ENCODE peak calls at places on chromosomes 3 and 15, in five cellular contexts. F is SK-N-SH, L is lower lobe of right lung, X is fibroblast of pulmonary artery, B is AG09309. C is an unnamed sample.

GRCh38 chr15:79582650-79583049 is 150.5 kb downstream of the MINAR1 start:
- DNase-seq in F (no peak), L (no peak), X (peak), B (no peak), C (no peak)

GRCh38 chr3:78687520-78687919 is 1080.3 kb downstream of the ROBO1 start:
- DNase-seq in F (no peak), L (no peak), X (no peak), B (no peak), C (no peak)

GRCh38 chr15:88803241-88803919 is at the start of gene ACAN:
- DNase-seq in F (peak), L (no peak), X (no peak), B (no peak), C (no peak)

GRCh38 chr3:197454014-197454413 is 101.8 kb downstream of the BDH1 start:
- DNase-seq in F (peak), L (no peak), X (peak), B (no peak), C (peak)

GRCh38 chr3:46710671-46711295 is 6.9 kb downstream of the PRSS50 start:
- DNase-seq in F (no peak), L (peak), X (no peak), B (no peak), C (no peak)

GRCh38 chr15:67824900-67825879 is at the start of gene SKOR1:
- DNase-seq in F (peak), L (no peak), X (peak), B (no peak), C (no peak)

GRCh38 chr3:70180664-70181063 is 131.8 kb downstream of the MDFIC2 start:
- DNase-seq in F (no peak), L (no peak), X (no peak), B (no peak), C (no peak)

GRCh38 chr3:46680298-46680826 is 13.1 kb downstream of the ALS2CL start:
- DNase-seq in F (no peak), L (no peak), X (no peak), B (no peak), C (no peak)

GRCh38 chr15:44595246-44595645 is 58.3 kb downstream of the EIF3J start:
- DNase-seq in F (no peak), L (no peak), X (no peak), B (no peak), C (peak)

GRCh38 chr15:66004618-66005262 is 135.4 kb downstream of the RAB11A start:
- DNase-seq in F (no peak), L (no peak), X (peak), B (no peak), C (peak)

GRCh38 chr3:49924683-49925082 is 4.9 kb downstream of the MON1A start:
- DNase-seq in F (no peak), L (no peak), X (peak), B (peak), C (no peak)

GRCh38 chr3:46368569-46368968 is 2.2 kb upstream of the CCR5 start:
- DNase-seq in F (peak), L (peak), X (no peak), B (no peak), C (no peak)

GRCh38 chr15:76339302-76340197 is 3.0 kb downstream of the ISL2 start:
- DNase-seq in F (peak), L (no peak), X (peak), B (no peak), C (no peak)

GRCh38 chr15:95653361-95653805 is 677.1 kb upstream of the NR2F2 start:
- DNase-seq in F (no peak), L (no peak), X (no peak), B (no peak), C (no peak)

GRCh38 chr3:28916713-28917499 is 364.0 kb upstream of the RBMS3 start:
- DNase-seq in F (peak), L (peak), X (peak), B (peak), C (no peak)

GRCh38 chr3:184602406-184603155 is 41.0 kb downstream of the EPHB3 start:
- DNase-seq in F (peak), L (no peak), X (no peak), B (no peak), C (no peak)

GRCh38 chr3:147361671-147362420 is 44.5 kb downstream of the ZIC4 start:
- DNase-seq in F (peak), L (no peak), X (peak), B (no peak), C (no peak)

GRCh38 chr3:54966979-54967378 is 39.1 kb upstream of the LRTM1 start:
- DNase-seq in F (no peak), L (no peak), X (no peak), B (no peak), C (no peak)

GRCh38 chr3:257826-258225 is 61.3 kb downstream of the CHL1 start:
- DNase-seq in F (no peak), L (no peak), X (no peak), B (no peak), C (no peak)

GRCh38 chr3:168216851-168217250 is 121.1 kb upstream of the GOLIM4 start:
- DNase-seq in F (peak), L (no peak), X (no peak), B (no peak), C (no peak)

GRCh38 chr3:14144423-14145075 is 19.7 kb downstream of the TMEM43 start:
- DNase-seq in F (peak), L (peak), X (peak), B (peak), C (peak)
- H3K4me3 ChIP-seq in F (peak), L (peak), X (peak), B (peak), C (peak)

DNA sequence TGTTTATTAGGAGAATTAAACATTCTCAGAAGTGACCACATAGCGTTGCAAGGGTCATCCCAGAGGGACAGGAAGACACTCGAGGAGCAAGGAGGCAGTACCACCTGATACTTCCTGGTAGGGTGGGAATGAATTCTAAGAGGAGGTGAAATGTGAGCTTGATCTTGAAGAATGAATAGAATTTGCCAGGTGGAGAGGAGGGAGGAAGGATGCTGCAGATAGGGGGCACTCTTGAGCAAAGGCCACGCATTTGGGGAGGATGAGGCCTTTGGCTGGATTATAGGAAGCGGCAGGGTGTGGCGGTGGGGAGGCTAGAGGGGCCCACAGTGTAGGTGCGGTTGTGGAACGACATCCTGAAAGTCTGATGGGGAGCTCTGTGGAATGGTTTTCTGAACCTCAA is 33.5 kb downstream of the CHCHD6 start:
- DNase-seq in F (no peak), L (no peak), X (no peak), B (no peak), C (no peak)
- TF ChIP-seq CTCF in F (peak), L (peak), X (no peak), B (peak), C (peak)

GRCh38 chr3:123311201-123311600 is 109.5 kb downstream of the SEC22A start:
- DNase-seq in F (no peak), L (peak), X (no peak), B (no peak), C (no peak)
- H3K4me3 ChIP-seq in F (no peak), L (no peak), X (no peak), B (no peak), C (no peak)

DNA sequence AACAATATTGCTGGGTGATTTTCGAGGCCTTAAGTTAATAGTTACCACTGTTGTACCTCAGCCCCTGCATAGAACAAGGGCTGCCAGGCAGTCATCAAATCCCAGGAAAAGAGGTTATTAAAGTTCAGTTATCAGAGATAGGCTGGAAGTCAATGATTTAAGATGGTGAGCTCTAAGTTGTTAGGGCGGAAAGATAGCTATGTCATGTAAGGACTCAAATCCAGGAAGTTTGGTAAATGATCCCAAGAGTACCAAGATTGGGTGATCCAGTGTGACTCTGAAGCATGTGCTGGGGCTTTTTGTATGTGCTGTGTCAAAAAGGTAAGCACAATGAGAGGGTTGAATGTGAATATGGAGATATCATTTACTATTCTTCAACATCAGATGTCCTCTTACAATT is 287.9 kb downstream of the NLGN1 start:
- DNase-seq in F (no peak), L (no peak), X (no peak), B (no peak), C (no peak)
- TF ChIP-seq CTCF in F (no peak), L (no peak), X (no peak), B (no peak), C (no peak)

DNA sequence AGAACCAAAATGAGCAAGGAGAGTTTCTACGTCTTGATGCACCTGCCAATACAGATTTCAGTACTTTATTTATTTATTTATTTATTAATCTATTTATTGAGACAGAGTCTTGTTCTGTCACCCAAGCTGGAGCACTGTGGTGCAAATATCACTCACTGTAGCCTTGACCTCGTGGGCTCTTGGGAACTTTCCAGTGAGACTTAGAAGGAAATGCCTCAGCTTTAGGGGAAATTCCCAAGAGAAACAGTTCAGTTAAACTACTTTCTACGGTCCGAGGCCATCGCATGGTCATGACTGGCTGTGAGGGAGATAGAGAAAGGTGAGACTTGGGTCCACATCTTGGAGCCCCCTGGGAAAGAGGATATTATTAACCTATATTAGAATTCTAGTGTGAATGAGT is 47.0 kb upstream of the HERC1 start:
- DNase-seq in F (no peak), L (no peak), X (peak), B (no peak), C (no peak)
- H3K4me3 ChIP-seq in F (no peak), L (no peak), X (no peak), B (no peak), C (no peak)

GRCh38 chr15:74817370-74817737 is 4.7 kb downstream of the LMAN1L start:
- DNase-seq in F (peak), L (no peak), X (peak), B (no peak), C (peak)
- TF ChIP-seq CTCF in F (no peak), L (no peak), X (peak), B (peak), C (peak)

GRCh38 chr3:155084567-155084966 is 4.4 kb downstream of the MME start:
- DNase-seq in F (no peak), L (no peak), X (no peak), B (no peak), C (no peak)

GRCh38 chr3:155080692-155081091 is 573 bp downstream of the MME start:
- DNase-seq in F (no peak), L (no peak), X (peak), B (no peak), C (no peak)

GRCh38 chr3:155079795-155080546 is at the start of gene MME:
- DNase-seq in F (peak), L (peak), X (peak), B (peak), C (peak)

GRCh38 chr3:155086041-155086440 is 5.9 kb downstream of the MME start:
- DNase-seq in F (no peak), L (no peak), X (peak), B (no peak), C (no peak)

GRCh38 chr3:155083313-155083905 is 3.3 kb downstream of the MME start:
- DNase-seq in F (no peak), L (no peak), X (no peak), B (no peak), C (peak)
- H3K4me3 ChIP-seq in F (peak), L (no peak), X (peak), B (no peak), C (peak)